ENCODE peak calls at places on chromosome 15, in six cellular contexts. R, B, H, X, O and Q are unnamed samples.

GRCh38 chr15:45265506-45265905 is 13.5 kb downstream of the SLC28A2 start:
- DNase-seq in X (no peak), O (no peak), R (no peak), H (no peak), B (no peak), Q (no peak)

GRCh38 chr15:37045859-37046318 is 54.5 kb downstream of the MEIS2 start:
- DNase-seq in B (no peak), H (peak; percentile 4), R (no peak), O (no peak), X (peak; percentile 55), Q (no peak)

GRCh38 chr15:48625126-48625525 is 20.4 kb downstream of the FBN1 start:
- DNase-seq in R (no peak), O (no peak), X (no peak), H (no peak), B (no peak), Q (no peak)

GRCh38 chr15:88246666-88247446 is 9.7 kb downstream of the NTRK3 start:
- DNase-seq in O (peak; percentile 71), H (peak; percentile 87), X (peak; percentile 60), R (peak; percentile 60), B (peak; percentile 71), Q (peak; percentile 79)

GRCh38 chr15:61831505-61831921 is 228.7 kb downstream of the VPS13C start:
- DNase-seq in B (no peak), X (peak; percentile 72), H (no peak), R (no peak), O (peak; percentile 24), Q (no peak)

GRCh38 chr15:42108189-42108588 is 13.8 kb upstream of the PLA2G4D start:
- DNase-seq in R (no peak), O (no peak), H (no peak), X (no peak), B (no peak), Q (no peak)

GRCh38 chr15:32981536-32981935 is 213.0 kb downstream of the FMN1 start:
- DNase-seq in R (no peak), B (no peak), X (no peak), H (no peak), O (no peak), Q (no peak)

GRCh38 chr15:42118650-42119531 is 24.5 kb upstream of the PLA2G4D start:
- DNase-seq in O (no peak), B (peak; percentile 16), H (no peak), R (no peak), X (peak; percentile 88), Q (no peak)

GRCh38 chr15:57356178-57356577 is 20.1 kb upstream of the CGNL1 start:
- DNase-seq in X (no peak), O (no peak), B (no peak), H (no peak), R (no peak), Q (no peak)

GRCh38 chr15:58666957-58667356 is 82.5 kb downstream of the ADAM10 start:
- DNase-seq in H (no peak), B (no peak), R (no peak), X (no peak), O (no peak), Q (peak; percentile 28)

GRCh38 chr15:101652098-101652782 is at the start of gene TM2D3:
- DNase-seq in B (peak; percentile 93), X (peak; percentile 67), O (peak; percentile 78), H (peak; percentile 100), R (peak; percentile 95), Q (peak; percentile 98)

GRCh38 chr15:59453474-59454215 is 15.7 kb downstream of the FAM81A start:
- DNase-seq in X (no peak), O (no peak), R (no peak), B (no peak), H (no peak), Q (peak; percentile 48)

GRCh38 chr15:33985287-33985686 is 17.0 kb downstream of the CHRM5 start:
- DNase-seq in X (no peak), R (no peak), O (no peak), H (no peak), B (no peak), Q (peak; percentile 2)

GRCh38 chr15:88141490-88141889 is 115.0 kb downstream of the NTRK3 start:
- DNase-seq in B (no peak), X (no peak), H (no peak), O (no peak), R (no peak), Q (no peak)